ENCODE peak calls at places on chromosomes 3 and 15, in nine cellular contexts. E, N, D, X, U, A, L, J and K are unnamed samples.

GRCh38 chr15:39629376-39629775 is 48.5 kb downstream of the THBS1 start:
- DNase-seq in N (peak), D (no peak), X (peak), U (no peak), E (no peak), A (no peak), J (no peak), L (no peak), K (no peak)

GRCh38 chr15:31316135-31316795 is 10.4 kb upstream of the KLF13 start:
- DNase-seq in E (no peak), X (no peak), U (no peak), A (no peak), D (no peak), J (no peak), N (no peak), L (no peak), K (no peak)

GRCh38 chr3:19216669-19217337 is 68.5 kb downstream of the KCNH8 start:
- DNase-seq in E (peak), U (no peak), N (no peak), D (no peak), X (peak), J (no peak), A (no peak), L (no peak), K (no peak)

GRCh38 chr3:67635806-67636205 is 18.6 kb downstream of the SUCLG2 start:
- DNase-seq in A (no peak), E (no peak), N (no peak), L (no peak), J (no peak), D (no peak), X (no peak), U (no peak), K (no peak)

GRCh38 chr3:170076715-170077238 is 39.0 kb downstream of the GPR160 start:
- DNase-seq in L (peak), N (no peak), X (no peak), U (no peak), A (no peak), E (no peak), J (no peak), D (no peak), K (no peak)

GRCh38 chr3:188788621-188789081 is 383.1 kb upstream of the TPRG1 start:
- DNase-seq in U (no peak), D (no peak), E (no peak), A (no peak), L (no peak), X (no peak), N (no peak), J (no peak), K (no peak)

GRCh38 chr3:150421256-150421655 is 13.2 kb downstream of the TSC22D2 start:
- DNase-seq in N (no peak), L (no peak), U (no peak), J (no peak), A (no peak), X (no peak), D (no peak), E (no peak), K (no peak)

GRCh38 chr3:140768921-140769320 is 91.1 kb downstream of the TRIM42 start:
- DNase-seq in N (no peak), D (no peak), J (no peak), E (no peak), L (no peak), A (no peak), U (no peak), X (no peak), K (no peak)

GRCh38 chr3:27484002-27484844 is at the start of gene SLC4A7:
- DNase-seq in N (peak), L (peak), A (peak), J (peak), D (peak), X (peak), U (peak), E (peak), K (peak)

GRCh38 chr15:56783156-56783856 is 50.0 kb upstream of the ZNF280D start:
- DNase-seq in A (no peak), E (no peak), J (no peak), N (no peak), D (no peak), U (no peak), X (no peak), L (peak), K (no peak)

GRCh38 chr3:148006508-148006907 is 597.3 kb downstream of the ZIC1 start:
- DNase-seq in L (no peak), A (no peak), D (no peak), N (no peak), E (no peak), X (no peak), U (no peak), J (no peak), K (no peak)

GRCh38 chr3:129107793-129108192 is 13.8 kb downstream of the RAB43 start:
- DNase-seq in A (no peak), J (no peak), U (no peak), X (no peak), E (no peak), L (no peak), N (no peak), D (no peak), K (no peak)

GRCh38 chr3:71202848-71203390 is 380.6 kb downstream of the FOXP1 start:
- DNase-seq in X (no peak), U (no peak), E (no peak), N (no peak), J (no peak), L (no peak), A (no peak), D (no peak), K (no peak)

GRCh38 chr3:69129531-69129930 is 7.1 kb upstream of the LMOD3 start:
- DNase-seq in E (no peak), D (no peak), U (no peak), N (no peak), A (no peak), J (no peak), L (no peak), X (no peak), K (no peak)

GRCh38 chr3:183824761-183825379 is 507 bp downstream of the MAP6D1 start:
- DNase-seq in X (no peak), J (no peak), N (no peak), U (peak), E (no peak), L (no peak), A (no peak), D (peak), K (peak)

GRCh38 chr3:177554900-177555759 is 357.8 kb upstream of the TBL1XR1 start:
- DNase-seq in J (no peak), E (no peak), U (no peak), A (no peak), L (no peak), X (peak), N (peak), D (no peak), K (no peak)

GRCh38 chr15:73994912-73995622 is 551 bp downstream of the PML start:
- DNase-seq in E (no peak), J (no peak), D (no peak), A (no peak), U (peak), X (peak), L (peak), N (no peak), K (no peak)

GRCh38 chr3:75650191-75650590 is 13.9 kb upstream of the FRG2C start:
- DNase-seq in U (no peak), L (no peak), X (no peak), A (no peak), J (no peak), N (no peak), D (no peak), E (no peak), K (no peak)

GRCh38 chr15:66489179-66489791 is 8.3 kb downstream of the SNAPC5 start:
- DNase-seq in N (no peak), D (no peak), E (no peak), A (no peak), X (no peak), U (no peak), L (no peak), J (no peak), K (no peak)

GRCh38 chr3:144324061-144324460 is 352.4 kb downstream of the DIPK2A start:
- DNase-seq in X (no peak), J (no peak), U (no peak), L (no peak), N (no peak), D (no peak), A (no peak), E (peak), K (no peak)

GRCh38 chr3:20256144-20256543 is 70.1 kb upstream of the SGO1 start:
- DNase-seq in D (no peak), X (no peak), L (no peak), J (no peak), N (no peak), U (no peak), E (no peak), A (no peak), K (no peak)

GRCh38 chr3:161153480-161153879 is 48.3 kb upstream of the B3GALNT1 start:
- DNase-seq in A (no peak), D (no peak), L (no peak), U (no peak), E (no peak), N (no peak), J (no peak), X (no peak), K (no peak)

GRCh38 chr3:150311156-150311555 is 96.9 kb upstream of the TSC22D2 start:
- DNase-seq in U (no peak), X (no peak), N (no peak), D (no peak), J (no peak), A (no peak), L (no peak), E (no peak), K (no peak)

GRCh38 chr15:40511472-40512133 is 40.8 kb downstream of the CHST14 start:
- DNase-seq in X (peak), A (peak), L (peak), E (peak), J (peak), D (peak), U (peak), N (peak), K (peak)

GRCh38 chr15:77396692-77397091 is 23.2 kb downstream of the PEAK1 start:
- DNase-seq in J (no peak), X (no peak), U (no peak), L (no peak), D (no peak), A (no peak), N (no peak), E (no peak), K (no peak)

GRCh38 chr3:123795471-123796251 is 88.5 kb downstream of the MYLK start:
- DNase-seq in D (no peak), A (no peak), J (no peak), E (no peak), L (no peak), X (no peak), U (no peak), N (no peak), K (no peak)

DNA sequence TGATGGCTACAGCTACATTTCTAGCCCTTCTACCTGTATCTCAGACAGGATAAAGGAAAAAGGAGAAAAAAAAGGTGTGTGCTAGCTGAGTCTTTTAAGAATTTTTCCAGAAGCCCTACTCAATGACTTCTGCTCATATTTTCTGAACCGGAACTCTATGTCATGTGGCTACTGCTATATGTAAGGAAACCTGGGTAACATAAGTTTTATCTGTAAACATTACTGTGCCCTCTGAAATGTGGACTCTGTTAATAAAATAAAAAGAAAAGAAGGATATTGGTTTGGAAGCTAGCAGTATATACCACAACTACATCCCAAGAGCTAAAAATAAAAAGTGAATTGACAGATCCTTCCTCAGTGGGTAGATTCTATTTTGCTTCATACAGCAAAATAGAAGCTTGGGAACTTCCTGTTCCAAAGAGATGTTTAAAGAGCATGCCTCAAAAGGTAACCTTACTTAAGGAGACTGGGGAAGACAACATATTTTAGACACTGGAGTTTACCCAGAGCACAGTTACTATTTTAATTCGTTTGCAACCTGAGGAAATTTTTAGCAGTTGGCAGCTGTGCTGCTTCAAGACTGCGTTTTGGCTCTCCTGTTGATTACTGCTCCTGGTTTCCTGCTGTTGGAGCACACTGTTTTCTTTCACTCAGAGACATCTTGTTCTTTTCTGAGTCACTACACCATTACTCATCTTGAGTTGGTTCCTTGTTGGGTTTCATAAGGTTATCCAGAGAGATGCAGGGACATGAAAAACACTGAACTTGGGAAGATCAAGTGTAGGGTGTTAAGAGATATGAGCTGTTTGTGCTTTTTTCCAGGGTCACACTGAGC is 280.7 kb downstream of the NFKBIZ start:
- DNase-seq in A (no peak), X (no peak), D (no peak), L (no peak), U (no peak), N (peak), J (no peak), E (no peak), K (no peak)
- TF ChIP-seq POLR2A in A (no peak), X (no peak), D (no peak), L (no peak), U (no peak), N (no peak), J (no peak), E (no peak), K (no peak)

DNA sequence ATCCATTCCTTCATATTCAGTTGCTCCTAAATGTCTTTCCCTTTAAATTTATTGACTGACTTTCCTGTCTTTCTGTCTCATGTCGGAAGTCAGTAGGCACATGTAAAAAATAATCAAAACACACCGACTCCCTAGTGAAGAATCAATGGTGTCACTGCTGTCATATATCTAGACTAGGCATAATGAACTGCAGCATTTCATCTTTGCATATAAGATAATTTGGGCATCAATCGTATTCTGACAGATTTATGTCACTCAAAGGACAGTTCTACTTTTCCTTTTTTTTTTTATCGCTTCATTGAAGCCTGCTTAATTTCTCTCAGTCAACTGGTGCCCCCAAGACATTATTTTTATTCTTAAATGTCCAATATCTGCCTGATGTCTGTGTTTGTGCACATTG is 206.3 kb downstream of the MEIS2 start:
- DNase-seq in X (no peak), N (no peak), A (no peak), D (no peak), J (no peak), E (no peak), L (no peak), U (no peak), K (no peak)
- TF ChIP-seq POLR2AphosphoS5 in X (no peak), N (no peak), A (no peak), D (no peak), J (no peak), E (no peak), L (no peak), U (no peak), K (no peak)

DNA sequence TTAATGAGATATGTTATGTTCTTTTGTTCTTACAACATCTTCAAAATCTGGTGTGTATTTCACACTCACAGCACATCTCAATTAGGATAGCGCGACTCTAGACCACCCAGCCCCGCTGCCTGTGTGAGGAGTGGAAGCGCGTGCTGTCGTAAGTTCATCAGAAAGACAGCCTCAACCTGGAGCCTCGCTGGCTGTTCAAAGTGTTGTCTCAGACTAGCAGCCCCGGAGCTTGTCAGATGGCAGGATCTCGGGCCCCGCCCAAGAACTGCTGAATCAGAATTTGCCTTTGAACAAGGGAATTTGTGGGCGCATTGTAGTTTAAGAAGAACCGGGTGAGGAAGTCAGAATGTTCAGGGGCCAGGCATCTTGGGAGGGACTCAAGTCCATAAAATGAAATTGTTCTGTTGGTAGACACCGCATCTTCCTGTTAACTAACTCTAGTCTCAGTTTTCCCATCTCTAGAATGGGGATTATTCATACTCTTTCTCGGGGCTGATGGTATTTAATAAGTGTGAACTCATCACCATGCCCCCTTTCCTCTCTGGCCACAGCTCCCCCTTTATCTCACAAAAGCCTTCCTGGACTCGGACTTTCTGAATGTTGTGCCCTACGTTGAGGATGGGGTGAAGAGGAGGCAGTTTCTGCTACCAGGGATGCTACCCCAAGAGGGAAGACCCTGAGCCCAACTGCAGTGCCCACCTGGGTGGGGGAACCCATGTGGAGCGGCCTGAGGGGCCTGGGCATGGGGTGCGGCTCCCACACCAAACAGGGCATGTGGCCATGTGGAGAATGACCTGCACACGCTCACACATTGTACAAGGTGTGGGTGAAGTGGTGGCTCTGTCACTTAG is 40.4 kb downstream of the BHLHE40 start:
- DNase-seq in J (no peak), X (peak), L (peak), D (no peak), A (no peak), E (peak), U (peak), N (peak), K (no peak)
- TF ChIP-seq POLR2A in J (no peak), X (no peak), L (peak), D (no peak), A (no peak), E (no peak), U (no peak), N (no peak), K (no peak)

GRCh38 chr3:190534986-190535385 is 21.1 kb downstream of the IL1RAP start:
- DNase-seq in X (no peak), J (no peak), E (no peak), A (no peak), U (no peak), L (no peak), D (no peak), N (no peak), K (no peak)

GRCh38 chr3:190534386-190534785 is 20.5 kb downstream of the IL1RAP start:
- DNase-seq in X (no peak), D (no peak), A (no peak), U (no peak), N (no peak), J (no peak), L (no peak), E (no peak), K (no peak)

GRCh38 chr3:190531406-190531805 is 17.5 kb downstream of the IL1RAP start:
- DNase-seq in E (no peak), X (no peak), J (no peak), L (no peak), N (no peak), A (no peak), U (no peak), D (no peak), K (no peak)

GRCh38 chr3:190532626-190533155 is 18.8 kb downstream of the IL1RAP start:
- DNase-seq in N (no peak), U (no peak), D (no peak), E (no peak), X (no peak), J (no peak), A (no peak), L (no peak), K (no peak)

GRCh38 chr3:190533511-190534282 is 19.8 kb downstream of the IL1RAP start:
- DNase-seq in U (no peak), L (no peak), E (no peak), X (peak), D (no peak), J (no peak), A (peak), N (peak), K (no peak)
- TF ChIP-seq POLR2AphosphoS5 in U (no peak), L (no peak), E (peak), X (no peak), D (no peak), J (peak), A (peak), N (peak), K (no peak)